ENCODE peak calls at places on chromosome 10, in six cellular contexts. D, W, F, V, C and X are unnamed samples.
A peak's percentile ranks its signal among the peaks of the same experiment; 100 is the strongest.

GRCh38 chr10:96188911-96189310 is 58.8 kb downstream of the ZNF518A start:
- DNase-seq in F (no peak), W (no peak), V (no peak), D (no peak), C (no peak), X (no peak)

GRCh38 chr10:4829954-4830353 is 3.9 kb downstream of the AKR1E2 start:
- DNase-seq in V (no peak), D (no peak), F (no peak), C (no peak), W (no peak), X (no peak)

GRCh38 chr10:75599875-75600648 is 168.6 kb downstream of the LRMDA start:
- DNase-seq in W (no peak), D (no peak), F (no peak), V (no peak), C (no peak), X (no peak)

GRCh38 chr10:100715445-100716385 is 29.7 kb upstream of the PAX2 start:
- DNase-seq in F (no peak), V (no peak), D (no peak), W (no peak), C (no peak), X (no peak)

GRCh38 chr10:97858001-97858439 is 8.4 kb downstream of the GOLGA7B start:
- DNase-seq in F (no peak), W (no peak), V (no peak), D (no peak), C (no peak), X (peak; percentile 92)

GRCh38 chr10:74684462-74684861 is 141.9 kb upstream of the KAT6B start:
- DNase-seq in V (no peak), C (no peak), F (no peak), D (no peak), W (no peak), X (no peak)

GRCh38 chr10:75765705-75766104 is 334.3 kb downstream of the LRMDA start:
- DNase-seq in F (no peak), W (no peak), V (no peak), C (no peak), D (no peak), X (no peak)

GRCh38 chr10:4671451-4672145 is 154.4 kb upstream of the AKR1E2 start:
- DNase-seq in C (no peak), W (no peak), D (peak; percentile 82), F (no peak), V (no peak), X (no peak)

GRCh38 chr10:15244635-15245197 is 76.2 kb upstream of the NMT2 start:
- DNase-seq in W (no peak), C (no peak), D (no peak), F (no peak), V (no peak), X (peak; percentile 4)

GRCh38 chr10:19816420-19817250 is at the start of gene PLXDC2:
- DNase-seq in W (no peak), D (peak; percentile 85), F (no peak), C (no peak), V (no peak), X (peak; percentile 36)

GRCh38 chr10:79585870-79586527 is 24.7 kb upstream of the SFTPA1 start:
- DNase-seq in D (no peak), V (no peak), F (no peak), W (no peak), C (no peak), X (no peak)

GRCh38 chr10:14560794-14561765 is 213.6 kb downstream of the FAM107B start:
- DNase-seq in C (no peak), F (peak; percentile 25), V (no peak), W (no peak), D (no peak), X (peak; percentile 55)

GRCh38 chr10:132512693-132513345 is 24.8 kb upstream of the INPP5A start:
- DNase-seq in V (no peak), W (no peak), F (no peak), C (no peak), D (peak; percentile 29), X (no peak)

GRCh38 chr10:18000601-18001000 is 48.9 kb downstream of the SLC39A12 start:
- DNase-seq in D (no peak), C (no peak), W (no peak), F (no peak), V (no peak), X (no peak)

GRCh38 chr10:628386-629045 is 61.0 kb downstream of the DIP2C start:
- DNase-seq in D (no peak), F (no peak), C (no peak), V (no peak), W (no peak), X (no peak)

GRCh38 chr10:94016727-94017714 is 23.3 kb downstream of the PLCE1 start:
- DNase-seq in D (no peak), C (no peak), F (no peak), V (no peak), W (no peak), X (no peak)